ENCODE peak calls at places on chromosome 5, in seven cellular contexts. One of them, this sample, is unnamed.

GRCh38 chr5:74864823-74865222 is 1.4 kb downstream of the FAM169A start:
- DNase-seq in erythroblast: no peak
- DNase-seq in endothelial cell: no peak
- DNase-seq in stimulated activated naive B cell treated with anti-CD40 and anti-IgM and Interleukin-4, amounts not matched to agents 10 μg/mL and 1 μg/mL and 100 μg/mL, for 72 hours: no peak
- DNase-seq in A549: no peak
- DNase-seq in activated gamma-delta T cell treated with Interleukin-2 at 50 U/mL for 16 hours: no peak
- DNase-seq in NCI-H1417: peak; percentile 28
- DNase-seq in this sample: no peak

GRCh38 chr5:148179234-148179824 is 11.0 kb downstream of the SPINK14 start:
- DNase-seq in erythroblast: peak; percentile 64
- DNase-seq in endothelial cell: peak; percentile 16
- DNase-seq in stimulated activated naive B cell treated with anti-CD40 and anti-IgM and Interleukin-4, amounts not matched to agents 10 μg/mL and 1 μg/mL and 100 μg/mL, for 72 hours: no peak
- DNase-seq in A549: peak; percentile 71
- DNase-seq in activated gamma-delta T cell treated with Interleukin-2 at 50 U/mL for 16 hours: no peak
- DNase-seq in NCI-H1417: peak; percentile 76
- DNase-seq in this sample: peak; percentile 9

GRCh38 chr5:139743001-139743771 is 52.4 kb upstream of the PSD2 start:
- DNase-seq in erythroblast: no peak
- DNase-seq in endothelial cell: no peak
- DNase-seq in stimulated activated naive B cell treated with anti-CD40 and anti-IgM and Interleukin-4, amounts not matched to agents 10 μg/mL and 1 μg/mL and 100 μg/mL, for 72 hours: no peak
- DNase-seq in A549: no peak
- DNase-seq in activated gamma-delta T cell treated with Interleukin-2 at 50 U/mL for 16 hours: no peak
- DNase-seq in NCI-H1417: no peak
- DNase-seq in this sample: no peak

GRCh38 chr5:1737790-1738405 is 61.7 kb downstream of the MRPL36 start:
- DNase-seq in erythroblast: peak; percentile 31
- DNase-seq in endothelial cell: peak; percentile 24
- DNase-seq in stimulated activated naive B cell treated with anti-CD40 and anti-IgM and Interleukin-4, amounts not matched to agents 10 μg/mL and 1 μg/mL and 100 μg/mL, for 72 hours: no peak
- DNase-seq in A549: peak; percentile 16
- DNase-seq in activated gamma-delta T cell treated with Interleukin-2 at 50 U/mL for 16 hours: peak; percentile 48
- DNase-seq in NCI-H1417: peak; percentile 42
- DNase-seq in this sample: no peak

GRCh38 chr5:177470759-177471536 is 2.5 kb downstream of the DBN1 start:
- DNase-seq in erythroblast: no peak
- DNase-seq in endothelial cell: no peak
- DNase-seq in stimulated activated naive B cell treated with anti-CD40 and anti-IgM and Interleukin-4, amounts not matched to agents 10 μg/mL and 1 μg/mL and 100 μg/mL, for 72 hours: no peak
- DNase-seq in A549: peak; percentile 40
- DNase-seq in activated gamma-delta T cell treated with Interleukin-2 at 50 U/mL for 16 hours: no peak
- DNase-seq in NCI-H1417: no peak
- DNase-seq in this sample: no peak

GRCh38 chr5:173736923-173737412 is 120.5 kb upstream of the BOD1 start:
- DNase-seq in erythroblast: peak; percentile 75
- DNase-seq in endothelial cell: no peak
- DNase-seq in stimulated activated naive B cell treated with anti-CD40 and anti-IgM and Interleukin-4, amounts not matched to agents 10 μg/mL and 1 μg/mL and 100 μg/mL, for 72 hours: peak; percentile 74
- DNase-seq in A549: no peak
- DNase-seq in activated gamma-delta T cell treated with Interleukin-2 at 50 U/mL for 16 hours: no peak
- DNase-seq in NCI-H1417: no peak
- DNase-seq in this sample: no peak

GRCh38 chr5:61253547-61253946 is 78.5 kb upstream of the ZSWIM6 start:
- DNase-seq in erythroblast: no peak
- DNase-seq in endothelial cell: no peak
- DNase-seq in stimulated activated naive B cell treated with anti-CD40 and anti-IgM and Interleukin-4, amounts not matched to agents 10 μg/mL and 1 μg/mL and 100 μg/mL, for 72 hours: no peak
- DNase-seq in A549: no peak
- DNase-seq in activated gamma-delta T cell treated with Interleukin-2 at 50 U/mL for 16 hours: no peak
- DNase-seq in NCI-H1417: no peak
- DNase-seq in this sample: no peak

GRCh38 chr5:138792181-138792808 is 39.1 kb downstream of the CTNNA1 start:
- DNase-seq in erythroblast: no peak
- DNase-seq in endothelial cell: no peak
- DNase-seq in stimulated activated naive B cell treated with anti-CD40 and anti-IgM and Interleukin-4, amounts not matched to agents 10 μg/mL and 1 μg/mL and 100 μg/mL, for 72 hours: no peak
- DNase-seq in A549: no peak
- DNase-seq in activated gamma-delta T cell treated with Interleukin-2 at 50 U/mL for 16 hours: no peak
- DNase-seq in NCI-H1417: peak; percentile 5
- DNase-seq in this sample: no peak

GRCh38 chr5:55773057-55773456 is 35.2 kb downstream of the DDX4 start:
- DNase-seq in erythroblast: no peak
- DNase-seq in endothelial cell: no peak
- DNase-seq in stimulated activated naive B cell treated with anti-CD40 and anti-IgM and Interleukin-4, amounts not matched to agents 10 μg/mL and 1 μg/mL and 100 μg/mL, for 72 hours: no peak
- DNase-seq in A549: peak; percentile 50
- DNase-seq in activated gamma-delta T cell treated with Interleukin-2 at 50 U/mL for 16 hours: no peak
- DNase-seq in NCI-H1417: peak; percentile 2
- DNase-seq in this sample: no peak

GRCh38 chr5:90866333-90866732 is 307.7 kb downstream of the ADGRV1 start:
- DNase-seq in erythroblast: peak; percentile 59
- DNase-seq in endothelial cell: no peak
- DNase-seq in stimulated activated naive B cell treated with anti-CD40 and anti-IgM and Interleukin-4, amounts not matched to agents 10 μg/mL and 1 μg/mL and 100 μg/mL, for 72 hours: no peak
- DNase-seq in A549: peak; percentile 32
- DNase-seq in activated gamma-delta T cell treated with Interleukin-2 at 50 U/mL for 16 hours: no peak
- DNase-seq in NCI-H1417: peak; percentile 59
- DNase-seq in this sample: peak; percentile 2

GRCh38 chr5:171336486-171337206 is 27.6 kb downstream of the TLX3 start:
- DNase-seq in erythroblast: peak; percentile 68
- DNase-seq in endothelial cell: peak; percentile 30
- DNase-seq in stimulated activated naive B cell treated with anti-CD40 and anti-IgM and Interleukin-4, amounts not matched to agents 10 μg/mL and 1 μg/mL and 100 μg/mL, for 72 hours: no peak
- DNase-seq in A549: peak; percentile 70
- DNase-seq in activated gamma-delta T cell treated with Interleukin-2 at 50 U/mL for 16 hours: no peak
- DNase-seq in NCI-H1417: peak; percentile 82
- DNase-seq in this sample: peak; percentile 26

GRCh38 chr5:141513627-141514329 is 24.9 kb downstream of the PCDHGC5 start:
- DNase-seq in erythroblast: peak; percentile 44
- DNase-seq in endothelial cell: peak; percentile 72
- DNase-seq in stimulated activated naive B cell treated with anti-CD40 and anti-IgM and Interleukin-4, amounts not matched to agents 10 μg/mL and 1 μg/mL and 100 μg/mL, for 72 hours: peak; percentile 54
- DNase-seq in A549: no peak
- DNase-seq in activated gamma-delta T cell treated with Interleukin-2 at 50 U/mL for 16 hours: no peak
- DNase-seq in NCI-H1417: no peak
- DNase-seq in this sample: no peak

GRCh38 chr5:2007906-2008437 is 125.2 kb upstream of the IRX4 start:
- DNase-seq in erythroblast: no peak
- DNase-seq in endothelial cell: no peak
- DNase-seq in stimulated activated naive B cell treated with anti-CD40 and anti-IgM and Interleukin-4, amounts not matched to agents 10 μg/mL and 1 μg/mL and 100 μg/mL, for 72 hours: no peak
- DNase-seq in A549: no peak
- DNase-seq in activated gamma-delta T cell treated with Interleukin-2 at 50 U/mL for 16 hours: no peak
- DNase-seq in NCI-H1417: no peak
- DNase-seq in this sample: no peak

GRCh38 chr5:88656196-88656935 is 226.6 kb downstream of the MEF2C start:
- DNase-seq in erythroblast: no peak
- DNase-seq in endothelial cell: no peak
- DNase-seq in stimulated activated naive B cell treated with anti-CD40 and anti-IgM and Interleukin-4, amounts not matched to agents 10 μg/mL and 1 μg/mL and 100 μg/mL, for 72 hours: no peak
- DNase-seq in A549: no peak
- DNase-seq in activated gamma-delta T cell treated with Interleukin-2 at 50 U/mL for 16 hours: no peak
- DNase-seq in NCI-H1417: peak; percentile 34
- DNase-seq in this sample: no peak

GRCh38 chr5:34626036-34626435 is 30.1 kb upstream of the RAI14 start:
- DNase-seq in erythroblast: no peak
- DNase-seq in endothelial cell: no peak
- DNase-seq in stimulated activated naive B cell treated with anti-CD40 and anti-IgM and Interleukin-4, amounts not matched to agents 10 μg/mL and 1 μg/mL and 100 μg/mL, for 72 hours: no peak
- DNase-seq in A549: peak; percentile 61
- DNase-seq in activated gamma-delta T cell treated with Interleukin-2 at 50 U/mL for 16 hours: no peak
- DNase-seq in NCI-H1417: no peak
- DNase-seq in this sample: no peak

GRCh38 chr5:136020001-136020382 is 8.8 kb upstream of the TGFBI start:
- DNase-seq in erythroblast: no peak
- DNase-seq in endothelial cell: no peak
- DNase-seq in stimulated activated naive B cell treated with anti-CD40 and anti-IgM and Interleukin-4, amounts not matched to agents 10 μg/mL and 1 μg/mL and 100 μg/mL, for 72 hours: no peak
- DNase-seq in A549: no peak
- DNase-seq in activated gamma-delta T cell treated with Interleukin-2 at 50 U/mL for 16 hours: no peak
- DNase-seq in NCI-H1417: no peak
- DNase-seq in this sample: no peak

GRCh38 chr5:144195443-144195842 is 24.8 kb downstream of the KCTD16 start:
- DNase-seq in erythroblast: no peak
- DNase-seq in endothelial cell: no peak
- DNase-seq in stimulated activated naive B cell treated with anti-CD40 and anti-IgM and Interleukin-4, amounts not matched to agents 10 μg/mL and 1 μg/mL and 100 μg/mL, for 72 hours: no peak
- DNase-seq in A549: no peak
- DNase-seq in activated gamma-delta T cell treated with Interleukin-2 at 50 U/mL for 16 hours: no peak
- DNase-seq in NCI-H1417: no peak
- DNase-seq in this sample: no peak

GRCh38 chr5:32928761-32929160 is 217.6 kb downstream of the NPR3 start:
- DNase-seq in erythroblast: no peak
- DNase-seq in endothelial cell: no peak
- DNase-seq in stimulated activated naive B cell treated with anti-CD40 and anti-IgM and Interleukin-4, amounts not matched to agents 10 μg/mL and 1 μg/mL and 100 μg/mL, for 72 hours: no peak
- DNase-seq in A549: no peak
- DNase-seq in activated gamma-delta T cell treated with Interleukin-2 at 50 U/mL for 16 hours: no peak
- DNase-seq in NCI-H1417: no peak
- DNase-seq in this sample: no peak

GRCh38 chr5:1192971-1193590 is 8.3 kb upstream of the SLC6A19 start:
- DNase-seq in erythroblast: no peak
- DNase-seq in endothelial cell: no peak
- DNase-seq in stimulated activated naive B cell treated with anti-CD40 and anti-IgM and Interleukin-4, amounts not matched to agents 10 μg/mL and 1 μg/mL and 100 μg/mL, for 72 hours: no peak
- DNase-seq in A549: no peak
- DNase-seq in activated gamma-delta T cell treated with Interleukin-2 at 50 U/mL for 16 hours: no peak
- DNase-seq in NCI-H1417: no peak
- DNase-seq in this sample: no peak

GRCh38 chr5:97629281-97629680 is 446.2 kb upstream of the RIOK2 start:
- DNase-seq in erythroblast: no peak
- DNase-seq in endothelial cell: no peak
- DNase-seq in stimulated activated naive B cell treated with anti-CD40 and anti-IgM and Interleukin-4, amounts not matched to agents 10 μg/mL and 1 μg/mL and 100 μg/mL, for 72 hours: no peak
- DNase-seq in A549: no peak
- DNase-seq in activated gamma-delta T cell treated with Interleukin-2 at 50 U/mL for 16 hours: no peak
- DNase-seq in NCI-H1417: peak; percentile 20
- DNase-seq in this sample: no peak

GRCh38 chr5:41410737-41411136 is 99.7 kb downstream of the PLCXD3 start:
- DNase-seq in erythroblast: no peak
- DNase-seq in endothelial cell: no peak
- DNase-seq in stimulated activated naive B cell treated with anti-CD40 and anti-IgM and Interleukin-4, amounts not matched to agents 10 μg/mL and 1 μg/mL and 100 μg/mL, for 72 hours: no peak
- DNase-seq in A549: peak; percentile 50
- DNase-seq in activated gamma-delta T cell treated with Interleukin-2 at 50 U/mL for 16 hours: no peak
- DNase-seq in NCI-H1417: no peak
- DNase-seq in this sample: no peak

GRCh38 chr5:176608937-176609723 is 826 bp downstream of the GPRIN1 start:
- DNase-seq in erythroblast: peak; percentile 35
- DNase-seq in endothelial cell: no peak
- DNase-seq in stimulated activated naive B cell treated with anti-CD40 and anti-IgM and Interleukin-4, amounts not matched to agents 10 μg/mL and 1 μg/mL and 100 μg/mL, for 72 hours: peak; percentile 23
- DNase-seq in A549: no peak
- DNase-seq in activated gamma-delta T cell treated with Interleukin-2 at 50 U/mL for 16 hours: no peak
- DNase-seq in NCI-H1417: peak; percentile 64
- DNase-seq in this sample: no peak

GRCh38 chr5:125412561-125413535 is 666.4 kb upstream of the ZNF608 start:
- DNase-seq in erythroblast: no peak
- DNase-seq in endothelial cell: peak; percentile 72
- DNase-seq in stimulated activated naive B cell treated with anti-CD40 and anti-IgM and Interleukin-4, amounts not matched to agents 10 μg/mL and 1 μg/mL and 100 μg/mL, for 72 hours: peak; percentile 16
- DNase-seq in A549: peak; percentile 34
- DNase-seq in activated gamma-delta T cell treated with Interleukin-2 at 50 U/mL for 16 hours: no peak
- DNase-seq in NCI-H1417: peak; percentile 88
- DNase-seq in this sample: peak; percentile 66

GRCh38 chr5:69431424-69432303 is 16.7 kb downstream of the MARVELD2 start:
- DNase-seq in erythroblast: no peak
- DNase-seq in endothelial cell: no peak
- DNase-seq in stimulated activated naive B cell treated with anti-CD40 and anti-IgM and Interleukin-4, amounts not matched to agents 10 μg/mL and 1 μg/mL and 100 μg/mL, for 72 hours: no peak
- DNase-seq in A549: no peak
- DNase-seq in activated gamma-delta T cell treated with Interleukin-2 at 50 U/mL for 16 hours: no peak
- DNase-seq in NCI-H1417: no peak
- DNase-seq in this sample: no peak

GRCh38 chr5:173324115-173325001 is 3.9 kb downstream of the STC2 start:
- DNase-seq in erythroblast: peak; percentile 66
- DNase-seq in endothelial cell: no peak
- DNase-seq in stimulated activated naive B cell treated with anti-CD40 and anti-IgM and Interleukin-4, amounts not matched to agents 10 μg/mL and 1 μg/mL and 100 μg/mL, for 72 hours: no peak
- DNase-seq in A549: no peak
- DNase-seq in activated gamma-delta T cell treated with Interleukin-2 at 50 U/mL for 16 hours: no peak
- DNase-seq in NCI-H1417: peak; percentile 58
- DNase-seq in this sample: no peak

GRCh38 chr5:158013939-158014338 is 155.0 kb upstream of the CLINT1 start:
- DNase-seq in erythroblast: no peak
- DNase-seq in endothelial cell: peak; percentile 9
- DNase-seq in stimulated activated naive B cell treated with anti-CD40 and anti-IgM and Interleukin-4, amounts not matched to agents 10 μg/mL and 1 μg/mL and 100 μg/mL, for 72 hours: no peak
- DNase-seq in A549: peak; percentile 49
- DNase-seq in activated gamma-delta T cell treated with Interleukin-2 at 50 U/mL for 16 hours: no peak
- DNase-seq in NCI-H1417: no peak
- DNase-seq in this sample: peak; percentile 7

GRCh38 chr5:172156541-172156994 is 31.5 kb downstream of the STK10 start:
- DNase-seq in erythroblast: no peak
- DNase-seq in endothelial cell: no peak
- DNase-seq in stimulated activated naive B cell treated with anti-CD40 and anti-IgM and Interleukin-4, amounts not matched to agents 10 μg/mL and 1 μg/mL and 100 μg/mL, for 72 hours: no peak
- DNase-seq in A549: no peak
- DNase-seq in activated gamma-delta T cell treated with Interleukin-2 at 50 U/mL for 16 hours: no peak
- DNase-seq in NCI-H1417: no peak
- DNase-seq in this sample: no peak

GRCh38 chr5:142671801-142672200 is 14.1 kb downstream of the FGF1 start:
- DNase-seq in erythroblast: no peak
- DNase-seq in endothelial cell: no peak
- DNase-seq in stimulated activated naive B cell treated with anti-CD40 and anti-IgM and Interleukin-4, amounts not matched to agents 10 μg/mL and 1 μg/mL and 100 μg/mL, for 72 hours: no peak
- DNase-seq in A549: no peak
- DNase-seq in activated gamma-delta T cell treated with Interleukin-2 at 50 U/mL for 16 hours: no peak
- DNase-seq in NCI-H1417: no peak
- DNase-seq in this sample: no peak

GRCh38 chr5:139650689-139651501 is 2.7 kb downstream of the CXXC5 start:
- DNase-seq in erythroblast: peak; percentile 72
- DNase-seq in endothelial cell: no peak
- DNase-seq in stimulated activated naive B cell treated with anti-CD40 and anti-IgM and Interleukin-4, amounts not matched to agents 10 μg/mL and 1 μg/mL and 100 μg/mL, for 72 hours: no peak
- DNase-seq in A549: peak; percentile 56
- DNase-seq in activated gamma-delta T cell treated with Interleukin-2 at 50 U/mL for 16 hours: no peak
- DNase-seq in NCI-H1417: peak; percentile 22
- DNase-seq in this sample: no peak

This sample was measured in smooth muscle cell of the brain vasculature.